ENCODE peak calls at places on chromosomes 16 and 17, in four cellular contexts. D, M, S and C are unnamed samples.

GRCh38 chr16:57066625-57067024 is 25.8 kb upstream of the CPNE2 start:
- DNase-seq in D (no peak), M (no peak), S (no peak), C (no peak)

GRCh38 chr17:44971776-44972483 is 3.8 kb upstream of the C1QL1 start:
- DNase-seq in D (no peak), M (peak; percentile 71), S (no peak), C (no peak)

GRCh38 chr16:66446737-66447136 is 19.6 kb downstream of the BEAN1 start:
- DNase-seq in D (no peak), M (no peak), S (no peak), C (no peak)

GRCh38 chr16:75044800-75045361 is 46.1 kb downstream of the ZNRF1 start:
- DNase-seq in D (no peak), M (no peak), S (no peak), C (no peak)

GRCh38 chr16:89315791-89316581 is 98.5 kb downstream of the ZNF778 start:
- DNase-seq in D (no peak), M (no peak), S (no peak), C (no peak)

GRCh38 chr16:6827272-6827671 is 505.4 kb upstream of the RBFOX1 start:
- DNase-seq in D (no peak), M (no peak), S (no peak), C (no peak)

GRCh38 chr16:89141884-89142267 is 29.7 kb upstream of the CDH15 start:
- DNase-seq in D (no peak), M (no peak), S (no peak), C (no peak)

GRCh38 chr16:3609895-3610697 is 1.3 kb downstream of the SLX4 start:
- DNase-seq in D (no peak), M (no peak), S (no peak), C (no peak)

GRCh38 chr17:34414338-34414737 is 51.3 kb upstream of the CCL1 start:
- DNase-seq in D (no peak), M (no peak), S (no peak), C (no peak)

GRCh38 chr17:50943575-50943933 is 77.4 kb upstream of the TOB1 start:
- DNase-seq in D (peak; percentile 78), M (no peak), S (no peak), C (peak; percentile 50)

GRCh38 chr16:63337264-63337663 is 1301.0 kb upstream of the CDH8 start:
- DNase-seq in D (no peak), M (no peak), S (no peak), C (no peak)

GRCh38 chr17:69466905-69467630 is 52.6 kb downstream of the MAP2K6 start:
- DNase-seq in D (peak; percentile 50), M (no peak), S (no peak), C (no peak)

GRCh38 chr17:10042589-10043244 is 137.6 kb upstream of the RCVRN start:
- DNase-seq in D (no peak), M (no peak), S (no peak), C (no peak)

GRCh38 chr17:74283371-74283673 is 9.3 kb downstream of the DNAI2 start:
- DNase-seq in D (no peak), M (no peak), S (no peak), C (no peak)

GRCh38 chr17:13306310-13306962 is 288.6 kb upstream of the ELAC2 start:
- DNase-seq in D (peak; percentile 60), M (peak; percentile 49), S (peak; percentile 24), C (peak; percentile 1)

GRCh38 chr17:4582101-4582501 is 2.2 kb upstream of the SMTNL2 start:
- DNase-seq in D (no peak), M (no peak), S (no peak), C (no peak)

GRCh38 chr17:32917081-32917480 is 10.9 kb upstream of the TMEM98 start:
- DNase-seq in D (no peak), M (no peak), S (no peak), C (no peak)

GRCh38 chr17:80794281-80795089 is 197.2 kb upstream of the CHMP6 start:
- DNase-seq in D (no peak), M (no peak), S (no peak), C (no peak)

GRCh38 chr16:29664133-29664912 is 1.3 kb downstream of the SPN start:
- DNase-seq in D (no peak), M (no peak), S (peak; percentile 84), C (no peak)

GRCh38 chr16:676565-677297 is 1.3 kb downstream of the RHBDL1 start:
- DNase-seq in D (no peak), M (peak; percentile 63), S (no peak), C (no peak)
- TF ChIP-seq JUND in D (no peak), M (no peak), S (no peak), C (no peak)

DNA sequence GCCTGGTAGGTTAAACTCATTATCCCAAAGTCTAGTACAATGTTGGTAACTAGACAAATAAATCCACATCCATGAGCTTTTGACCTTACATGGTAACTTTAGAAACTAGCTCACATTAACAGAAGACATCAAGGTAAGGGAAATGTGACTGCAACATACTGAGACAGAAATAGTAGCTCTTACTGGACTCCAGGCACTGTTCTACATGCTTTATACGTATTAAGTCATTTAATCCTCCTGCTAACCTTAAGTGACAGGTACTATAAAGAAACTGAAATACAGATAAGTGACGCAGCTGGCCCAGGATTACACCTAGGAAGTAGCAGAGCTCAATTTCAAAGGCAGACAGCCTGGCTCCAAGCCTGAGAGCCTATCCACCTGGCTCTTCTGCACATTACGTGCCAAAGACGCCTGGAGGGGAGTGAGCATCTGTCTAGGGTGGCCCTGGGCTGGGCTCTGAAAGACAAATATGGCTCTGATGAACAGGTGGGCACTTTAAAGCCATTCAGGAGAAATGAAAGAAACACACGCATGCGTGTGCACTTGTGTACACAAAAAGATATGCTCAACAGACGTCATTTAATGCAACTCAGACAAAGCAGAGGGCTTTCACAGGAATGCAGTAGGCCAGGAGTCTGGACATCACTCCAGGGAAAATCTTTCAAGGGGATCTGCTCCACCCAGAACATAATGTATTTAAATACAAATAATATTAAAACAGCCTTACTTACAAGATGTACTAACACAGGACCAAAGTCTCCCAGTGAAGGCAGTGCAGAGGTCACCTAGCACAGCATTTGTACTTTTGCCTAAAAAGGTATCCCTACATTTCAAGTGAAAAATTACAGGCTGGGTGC is 4.4 kb downstream of the ZC3H7A start:
- DNase-seq in D (no peak), M (no peak), S (no peak), C (no peak)
- TF ChIP-seq JUND in D (no peak), M (no peak), S (no peak), C (no peak)

DNA sequence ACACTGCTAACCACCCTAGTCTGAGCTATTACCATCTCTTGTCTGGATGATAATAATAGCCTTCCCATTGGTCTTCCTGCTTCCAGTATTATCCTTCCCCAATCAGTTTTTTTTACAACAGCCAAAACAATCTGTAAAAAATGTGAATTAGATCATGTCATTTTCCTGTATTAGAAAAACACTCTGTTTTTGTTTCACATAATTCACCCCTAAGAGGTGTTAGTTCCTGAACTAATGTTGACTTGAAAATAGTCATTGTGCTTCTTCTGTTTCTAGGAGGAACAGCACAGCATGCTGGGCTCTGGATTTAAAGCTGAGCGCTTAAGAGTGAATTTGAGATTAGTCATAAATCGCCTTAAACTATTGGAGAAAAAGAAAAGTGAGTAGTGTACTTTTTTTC is 20.0 kb downstream of the IST1 start:
- DNase-seq in D (no peak), M (no peak), S (no peak), C (no peak)
- TF ChIP-seq JUND in D (no peak), M (no peak), S (no peak), C (no peak)

DNA sequence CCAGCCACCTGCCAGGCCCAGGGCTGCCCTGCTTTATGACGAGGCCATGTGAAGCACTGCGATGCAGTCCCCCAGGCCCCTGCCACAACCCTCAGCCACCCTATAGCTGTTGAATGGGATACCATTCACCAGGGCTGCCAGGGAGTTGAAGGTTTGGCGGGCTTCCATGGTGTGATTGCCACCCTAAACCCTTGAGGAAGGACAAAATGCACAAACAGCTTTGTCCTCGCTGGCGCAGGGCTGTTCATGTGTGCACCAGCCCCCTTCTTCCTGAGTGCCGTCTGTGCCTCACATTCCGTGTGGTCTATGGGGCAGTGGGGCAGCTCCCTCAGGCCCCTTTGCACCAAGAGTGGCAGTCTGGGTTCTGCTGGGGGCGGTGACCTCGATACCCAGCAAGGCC is 25.3 kb downstream of the NARF start:
- DNase-seq in D (no peak), M (no peak), S (no peak), C (no peak)
- TF ChIP-seq JUND in D (no peak), M (no peak), S (no peak), C (no peak)

GRCh38 chr17:35750526-35751395 is 2.3 kb downstream of the GAS2L2 start:
- DNase-seq in D (peak; percentile 34), M (no peak), S (peak; percentile 69), C (no peak)
- TF ChIP-seq JUND in D (no peak), M (no peak), S (no peak), C (no peak)

DNA sequence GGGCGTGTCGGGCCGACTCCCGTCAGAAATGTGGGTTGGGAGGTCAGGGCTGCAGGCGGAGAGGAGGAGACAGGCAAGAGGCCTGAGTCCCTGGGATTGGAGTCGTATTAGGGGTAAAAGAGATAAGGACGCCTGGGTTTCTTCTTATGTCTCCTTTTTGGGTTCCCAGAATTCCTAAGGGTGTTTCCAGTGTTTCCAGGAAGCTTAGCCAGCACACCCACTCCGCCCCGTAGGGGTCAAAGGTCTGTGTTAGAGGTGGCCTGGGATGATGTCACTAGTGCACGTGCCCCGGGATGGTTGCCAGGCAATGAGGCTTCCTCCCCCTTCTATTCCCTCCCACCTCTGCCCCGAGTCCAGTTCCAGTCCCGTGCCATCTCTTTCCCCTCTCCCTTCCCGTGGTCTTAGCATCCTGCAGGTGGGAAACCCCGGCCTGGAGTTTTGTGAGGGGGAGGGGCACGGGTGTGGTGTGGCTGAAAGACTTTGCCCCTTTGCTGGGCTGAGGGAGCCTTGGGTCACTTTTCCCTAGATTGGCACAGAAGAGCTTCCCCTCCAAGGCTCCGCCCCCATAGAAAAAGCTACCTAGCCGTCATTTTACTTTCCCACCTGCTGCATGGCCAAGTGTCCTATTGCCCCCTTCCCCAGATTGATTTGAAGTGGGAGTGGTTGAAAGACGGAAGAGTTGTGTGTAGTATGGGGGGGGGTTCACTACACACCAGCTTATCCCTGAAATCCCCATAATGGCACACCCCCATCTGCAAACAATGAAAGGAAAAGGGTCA is 2.8 kb downstream of the KDM6B start:
- DNase-seq in D (peak; percentile 85), M (peak; percentile 95), S (peak; percentile 35), C (peak; percentile 95)
- TF ChIP-seq JUND in D (peak; percentile 98), M (peak; percentile 94), S (peak; percentile 97), C (peak; percentile 91)

DNA sequence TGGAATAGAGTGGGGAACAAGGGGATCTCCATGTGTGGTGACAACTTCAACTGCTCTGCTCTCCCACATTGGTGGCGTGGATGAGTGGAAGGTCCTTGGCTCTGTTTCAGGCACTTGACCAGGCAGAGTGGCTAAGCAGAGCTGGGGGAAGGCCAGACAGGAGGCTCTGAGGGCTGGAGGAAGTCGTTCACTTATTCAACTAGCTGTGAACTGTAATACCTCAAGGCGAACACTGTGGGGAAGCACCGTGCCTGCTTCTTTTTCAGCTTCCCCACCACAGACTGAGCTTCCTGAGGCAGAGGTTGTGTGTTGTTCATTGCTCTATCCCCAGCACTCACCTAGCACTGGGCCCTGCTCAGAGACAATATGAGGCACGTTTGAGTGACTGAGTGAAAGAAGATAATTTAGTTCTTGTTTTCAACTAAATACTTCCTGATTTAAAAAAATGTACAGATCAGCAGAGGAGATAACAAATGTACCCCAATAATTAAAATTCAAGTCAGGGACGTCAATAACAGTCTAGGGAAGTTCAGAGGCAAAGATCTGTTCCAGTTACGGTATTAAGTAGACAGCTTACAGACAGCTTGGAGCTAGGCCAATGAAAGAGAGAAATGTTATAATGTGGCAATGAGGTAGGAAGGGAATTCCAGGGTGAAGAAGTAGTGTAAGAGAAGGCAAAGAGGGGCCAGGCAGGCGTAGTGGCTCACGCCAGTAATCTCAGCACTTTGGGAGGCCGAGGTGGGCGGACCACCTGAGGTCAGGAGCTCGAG is 34.7 kb downstream of the MYO18A start:
- DNase-seq in D (peak; percentile 66), M (no peak), S (peak; percentile 47), C (peak; percentile 89)
- TF ChIP-seq JUND in D (no peak), M (no peak), S (no peak), C (no peak)